ENCODE peak calls at places on chromosome 2, in six cellular contexts. F is pancreas, V is epithelial cell of esophagus, E is NAMALWA, O is astrocyte of the cerebellum, I is WTC11. S is an unnamed sample.

GRCh38 chr2:239029958-239030357 is 182.1 kb downstream of the TWIST2 start:
- DNase-seq in F (no peak), V (no peak), E (no peak), O (no peak), I (no peak), S (no peak)

GRCh38 chr2:112345030-112346027 is 69.9 kb downstream of the ZC3H6 start:
- DNase-seq in F (no peak), V (no peak), E (no peak), O (no peak), I (no peak), S (peak; percentile 74)

GRCh38 chr2:121479882-121480522 is 50.7 kb upstream of the RNU4ATAC start:
- DNase-seq in F (peak; percentile 55), V (no peak), E (peak; percentile 11), O (no peak), I (peak; percentile 61), S (no peak)

GRCh38 chr2:173028141-173028540 is 47.5 kb upstream of the MAP3K20 start:
- DNase-seq in F (no peak), V (no peak), E (no peak), O (no peak), I (no peak), S (no peak)

GRCh38 chr2:60385648-60386047 is 167.8 kb downstream of the BCL11A start:
- DNase-seq in F (no peak), V (peak; percentile 11), E (no peak), O (no peak), I (no peak), S (no peak)

GRCh38 chr2:222433381-222434173 is 9.2 kb downstream of the SGPP2 start:
- DNase-seq in F (no peak), V (peak; percentile 72), E (peak; percentile 41), O (no peak), I (peak; percentile 73), S (peak; percentile 76)

GRCh38 chr2:2698182-2699116 is 367.4 kb upstream of the MYT1L start:
- DNase-seq in F (no peak), V (peak; percentile 6), E (peak; percentile 54), O (no peak), I (no peak), S (peak; percentile 54)

GRCh38 chr2:3656762-3657691 is 973 bp upstream of the ALLC start:
- DNase-seq in F (no peak), V (no peak), E (no peak), O (no peak), I (no peak), S (peak; percentile 90)

GRCh38 chr2:207727256-207727655 is 15.8 kb downstream of the CCNYL1 start:
- DNase-seq in F (no peak), V (peak; percentile 68), E (no peak), O (no peak), I (no peak), S (no peak)

GRCh38 chr2:182860858-182861257 is 5.6 kb downstream of the FRZB start:
- DNase-seq in F (no peak), V (no peak), E (no peak), O (no peak), I (no peak), S (no peak)

GRCh38 chr2:44937688-44938240 is 3.7 kb upstream of the SIX3 start:
- DNase-seq in F (no peak), V (no peak), E (no peak), O (no peak), I (peak; percentile 79), S (peak; percentile 80)

GRCh38 chr2:65057391-65058052 is 1.3 kb downstream of the CEP68 start:
- DNase-seq in F (no peak), V (peak; percentile 80), E (peak; percentile 50), O (peak; percentile 41), I (no peak), S (peak; percentile 40)

GRCh38 chr2:101790416-101790815 is 92.9 kb downstream of the MAP4K4 start:
- DNase-seq in F (no peak), V (no peak), E (no peak), O (no peak), I (no peak), S (no peak)

GRCh38 chr2:207750876-207751275 is 18.8 kb downstream of the FZD5 start:
- DNase-seq in F (no peak), V (no peak), E (no peak), O (no peak), I (no peak), S (no peak)

GRCh38 chr2:68948695-68949094 is 4.0 kb downstream of the GKN2 start:
- DNase-seq in F (no peak), V (no peak), E (no peak), O (no peak), I (no peak), S (no peak)

GRCh38 chr2:17226941-17227340 is 291.3 kb downstream of the RAD51AP2 start:
- DNase-seq in F (no peak), V (no peak), E (no peak), O (no peak), I (no peak), S (no peak)

GRCh38 chr2:60515751-60516226 is 37.7 kb downstream of the BCL11A start:
- DNase-seq in F (no peak), V (peak; percentile 84), E (no peak), O (peak; percentile 66), I (no peak), S (no peak)

GRCh38 chr2:191050640-191050987 is 36.6 kb upstream of the STAT1 start:
- DNase-seq in F (no peak), V (peak; percentile 52), E (no peak), O (no peak), I (no peak), S (no peak)

S was measured in NCI-H510A treated with DMSO at 0.1 percent for 48 hours.